ENCODE peak calls at places on chromosomes 1 and 21, in seven cellular contexts. P is T-cell, C is SHP77 treated with DMSO at 0.1 percent for 48 hours, T is coronary artery, W is renal cortical epithelial cell, S is astrocyte, B is frontal cortex. H is an unnamed sample.

GRCh38 chr1:1157914-1158710 is 15.6 kb upstream of the TTLL10 start:
- DNase-seq in P (peak), C (no peak), T (no peak), W (no peak), S (peak), B (peak), H (peak)

GRCh38 chr1:27864264-27864895 is 8.0 kb upstream of the THEMIS2 start:
- DNase-seq in P (no peak), C (no peak), T (no peak), W (no peak), S (no peak), B (no peak), H (peak)

GRCh38 chr1:1760345-1760650 is 18.0 kb downstream of the NADK start:
- DNase-seq in P (no peak), C (no peak), T (no peak), W (no peak), S (no peak), B (no peak), H (no peak)

GRCh38 chr1:221631551-221631950 is 110.3 kb downstream of the DUSP10 start:
- DNase-seq in P (no peak), C (no peak), T (no peak), W (no peak), S (no peak), B (no peak), H (no peak)

GRCh38 chr1:108686609-108687313 is 5.3 kb upstream of the PRPF38B start:
- DNase-seq in P (no peak), C (no peak), T (no peak), W (no peak), S (peak), B (no peak), H (peak)

GRCh38 chr1:97726386-97726785 is 194.4 kb downstream of the DPYD start:
- DNase-seq in P (no peak), C (no peak), T (no peak), W (peak), S (peak), B (no peak), H (no peak)

GRCh38 chr21:36661511-36662309 is 37.2 kb upstream of the SIM2 start:
- DNase-seq in P (no peak), C (peak), T (no peak), W (no peak), S (no peak), B (no peak), H (peak)

GRCh38 chr1:228308628-228309547 is 97.7 kb downstream of the TRIM11 start:
- DNase-seq in P (no peak), C (no peak), T (peak), W (no peak), S (no peak), B (no peak), H (no peak)

GRCh38 chr1:16922885-16923431 is 1.2 kb downstream of the CROCC start:
- DNase-seq in P (no peak), C (no peak), T (no peak), W (no peak), S (no peak), B (no peak), H (no peak)

GRCh38 chr21:24456358-24456757 is 1150.9 kb downstream of the MRPL39 start:
- DNase-seq in P (no peak), C (no peak), T (no peak), W (peak), S (no peak), B (no peak), H (peak)

GRCh38 chr1:28450561-28450960 is 55.3 kb upstream of the RCC1 start:
- DNase-seq in P (no peak), C (no peak), T (no peak), W (no peak), S (no peak), B (no peak), H (no peak)

GRCh38 chr1:116855220-116855619 is 54.5 kb upstream of the PTGFRN start:
- DNase-seq in P (no peak), C (peak), T (no peak), W (no peak), S (peak), B (no peak), H (no peak)

GRCh38 chr1:112177314-112177713 is 187.8 kb upstream of the KCND3 start:
- DNase-seq in P (no peak), C (no peak), T (no peak), W (no peak), S (no peak), B (no peak), H (no peak)

H was measured in fibroblast of gingiva.